ENCODE peak calls at places on chromosomes 1 and 21, in ten cellular contexts. F is A172; H is central memory CD4-positive, alpha-beta T cell; W is RWPE2; K is KBM-7; J is bronchial epithelial cell; R is stimulated activated naive B cell treated with anti-CD40 and anti-IgM and Interleukin-4, amounts not matched to agents 10 μg/mL and 1 μg/mL and 100 μg/mL, for 72 hours; S is CD4-positive, alpha-beta T cell; Z is stimulated activated CD4-positive, alpha-beta T cell treated with anti-CD3 and anti-CD28 coated beads, Interleukin-2, amount 100 ng/mL, for 48 hours; N is left ventricle myocardium inferior. Y is an unnamed sample.

GRCh38 chr1:13807213-13807612 is 107.2 kb downstream of the PRDM2 start:
- DNase-seq in H (no peak), K (peak; percentile 14), F (no peak), R (no peak), S (no peak), W (no peak), Z (no peak), J (peak; percentile 43), N (no peak), Y (peak; percentile 28)

GRCh38 chr1:231139125-231139649 is 22.7 kb upstream of the TRIM67 start:
- DNase-seq in K (no peak), H (no peak), Z (no peak), W (no peak), S (no peak), J (peak; percentile 42), N (no peak), R (no peak), F (peak; percentile 80), Y (peak; percentile 90)

GRCh38 chr1:39387452-39387851 is 104.0 kb upstream of the BMP8A start:
- DNase-seq in R (no peak), J (peak; percentile 46), K (no peak), W (peak; percentile 56), Z (no peak), N (no peak), F (peak; percentile 85), S (no peak), H (no peak), Y (peak; percentile 84)

GRCh38 chr1:158126425-158126824 is 54.3 kb upstream of the CD1D start:
- DNase-seq in H (no peak), S (no peak), R (no peak), W (no peak), J (no peak), Z (no peak), F (no peak), N (no peak), K (no peak), Y (no peak)

GRCh38 chr1:161921990-161922389 is 101.7 kb downstream of the OLFML2B start:
- DNase-seq in J (peak; percentile 18), S (no peak), H (no peak), R (no peak), W (no peak), K (no peak), Z (no peak), F (peak; percentile 46), N (no peak), Y (peak; percentile 47)

GRCh38 chr1:168408531-168409242 is 128.0 kb downstream of the TBX19 start:
- DNase-seq in S (no peak), R (no peak), J (peak; percentile 88), H (peak; percentile 50), N (no peak), F (peak; percentile 89), W (no peak), K (no peak), Z (peak; percentile 42), Y (peak; percentile 9)

GRCh38 chr1:34688358-34688757 is 66.5 kb upstream of the GJB5 start:
- DNase-seq in H (no peak), Z (no peak), W (no peak), R (no peak), N (no peak), S (no peak), K (no peak), F (no peak), J (no peak), Y (no peak)

GRCh38 chr1:3902111-3902511 is 2.0 kb upstream of the C1orf174 start:
- DNase-seq in S (no peak), F (no peak), N (no peak), R (no peak), W (peak; percentile 28), H (peak; percentile 39), Z (no peak), K (no peak), J (no peak), Y (no peak)

GRCh38 chr1:180387413-180387812 is 115.0 kb downstream of the ACBD6 start:
- DNase-seq in Z (no peak), H (no peak), J (no peak), W (no peak), N (no peak), R (no peak), F (no peak), K (no peak), S (no peak), Y (no peak)

GRCh38 chr21:39612233-39613028 is at the start of gene B3GALT5:
- DNase-seq in N (no peak), Z (no peak), S (no peak), W (no peak), K (no peak), R (no peak), H (no peak), J (no peak), F (peak; percentile 10), Y (no peak)

GRCh38 chr1:107840746-107841145 is 124.2 kb downstream of the VAV3 start:
- DNase-seq in R (no peak), H (no peak), J (no peak), W (no peak), K (peak; percentile 52), F (no peak), Z (no peak), S (no peak), N (no peak), Y (no peak)

Y was measured in fibroblast of pulmonary artery.